ENCODE peak calls at places on chromosomes 12 and 14, in four cellular contexts. One of them, this sample, is unnamed.

GRCh38 chr12:69672195-69672594 is 26.9 kb downstream of the BEST3 start:
- DNase-seq in psoas muscle: no peak
- DNase-seq in GM23338: no peak
- DNase-seq in NCI-H460: no peak
- DNase-seq in this sample: no peak

GRCh38 chr12:132475304-132476037 is 14.5 kb upstream of the FBRSL1 start:
- DNase-seq in NCI-H460: no peak
- DNase-seq in psoas muscle: no peak
- DNase-seq in GM23338: no peak
- DNase-seq in this sample: no peak

GRCh38 chr12:12701457-12701856 is 5.5 kb upstream of the GPR19 start:
- DNase-seq in NCI-H460: no peak
- DNase-seq in psoas muscle: no peak
- DNase-seq in GM23338: peak; percentile 75
- DNase-seq in this sample: no peak

GRCh38 chr12:6428326-6428725 is 16.4 kb upstream of the CD27 start:
- DNase-seq in GM23338: no peak
- DNase-seq in NCI-H460: no peak
- DNase-seq in psoas muscle: no peak
- DNase-seq in this sample: no peak

GRCh38 chr12:54409267-54409666 is 9.8 kb downstream of the ITGA5 start:
- DNase-seq in GM23338: no peak
- DNase-seq in NCI-H460: no peak
- DNase-seq in psoas muscle: no peak
- DNase-seq in this sample: no peak

GRCh38 chr14:63046339-63047268 is 1.3 kb upstream of the KCNH5 start:
- DNase-seq in psoas muscle: no peak
- DNase-seq in NCI-H460: no peak
- DNase-seq in GM23338: peak; percentile 68
- DNase-seq in this sample: no peak

GRCh38 chr12:41189395-41190251 is 1.5 kb downstream of the PDZRN4 start:
- DNase-seq in GM23338: peak; percentile 45
- DNase-seq in NCI-H460: no peak
- DNase-seq in psoas muscle: peak; percentile 10
- DNase-seq in this sample: no peak

GRCh38 chr12:64669270-64669842 is 59.1 kb downstream of the RASSF3 start:
- DNase-seq in NCI-H460: no peak
- DNase-seq in psoas muscle: peak; percentile 25
- DNase-seq in GM23338: peak; percentile 42
- DNase-seq in this sample: no peak

GRCh38 chr14:55730602-55731001 is 150.6 kb downstream of the KTN1 start:
- DNase-seq in GM23338: no peak
- DNase-seq in psoas muscle: no peak
- DNase-seq in NCI-H460: no peak
- DNase-seq in this sample: no peak

GRCh38 chr14:91029451-91030217 is 30.8 kb downstream of the RPS6KA5 start:
- DNase-seq in GM23338: no peak
- DNase-seq in psoas muscle: no peak
- DNase-seq in NCI-H460: peak; percentile 32
- DNase-seq in this sample: no peak

GRCh38 chr14:84792722-84793410 is 737.1 kb upstream of the FLRT2 start:
- DNase-seq in psoas muscle: no peak
- DNase-seq in GM23338: no peak
- DNase-seq in NCI-H460: no peak
- DNase-seq in this sample: no peak

GRCh38 chr14:20209595-20209994 is 13.9 kb upstream of the OR11H6 start:
- DNase-seq in psoas muscle: no peak
- DNase-seq in NCI-H460: no peak
- DNase-seq in GM23338: no peak
- DNase-seq in this sample: no peak

GRCh38 chr12:87150969-87151662 is 878.1 kb downstream of the C12orf50 start:
- DNase-seq in NCI-H460: no peak
- DNase-seq in GM23338: no peak
- DNase-seq in psoas muscle: no peak
- DNase-seq in this sample: no peak

This sample was measured in putamen.